ENCODE peak calls at places on chromosomes 6 and 20, in nine cellular contexts. N, C, T, O, Y, D, P, L and F are unnamed samples.
A peak's percentile ranks its signal among the peaks of the same experiment; 100 is the strongest.

GRCh38 chr6:132813173-132813856 is 1.1 kb upstream of the RPS12 start:
- DNase-seq in D (no peak), Y (no peak), L (peak; percentile 53), N (no peak), C (peak; percentile 70), O (no peak), P (no peak), T (peak; percentile 58), F (no peak)

GRCh38 chr6:32980488-32981038 is 12.2 kb downstream of the BRD2 start:
- DNase-seq in P (no peak), Y (no peak), N (no peak), O (no peak), T (no peak), D (no peak), C (no peak), L (no peak), F (no peak)

GRCh38 chr6:147227770-147228320 is 23.6 kb downstream of the STXBP5 start:
- DNase-seq in D (no peak), P (no peak), N (no peak), O (no peak), T (no peak), C (no peak), L (peak; percentile 4), Y (no peak), F (no peak)

GRCh38 chr6:56226946-56227879 is 20.2 kb downstream of the COL21A1 start:
- DNase-seq in O (no peak), C (no peak), T (no peak), D (no peak), L (no peak), Y (no peak), P (no peak), N (no peak), F (no peak)

GRCh38 chr20:54173653-54174451 is at the start of gene CYP24A1:
- DNase-seq in P (no peak), O (no peak), T (no peak), D (no peak), N (peak; percentile 13), Y (no peak), C (peak; percentile 48), L (no peak), F (no peak)

GRCh38 chr6:100620085-100620484 is 155.4 kb upstream of the SIM1 start:
- DNase-seq in T (no peak), Y (no peak), O (no peak), L (peak; percentile 81), P (no peak), D (no peak), N (no peak), C (no peak), F (no peak)

GRCh38 chr20:31500527-31500926 is 13.7 kb upstream of the HM13 start:
- DNase-seq in T (no peak), D (no peak), Y (no peak), N (no peak), L (no peak), O (no peak), P (no peak), C (no peak), F (no peak)

GRCh38 chr6:83065511-83066192 is at the start of gene UBE3D:
- DNase-seq in C (peak; percentile 95), N (peak; percentile 61), T (peak; percentile 91), O (no peak), L (peak; percentile 56), P (peak; percentile 96), Y (no peak), D (peak; percentile 61), F (peak; percentile 90)

GRCh38 chr20:58393299-58393698 is 4.3 kb downstream of the VAPB start:
- DNase-seq in D (no peak), Y (no peak), P (no peak), T (no peak), N (no peak), L (no peak), C (no peak), O (no peak), F (no peak)

GRCh38 chr20:51810155-51811039 is 8.1 kb upstream of the SALL4 start:
- DNase-seq in N (no peak), L (no peak), P (no peak), T (no peak), Y (no peak), C (no peak), O (no peak), D (no peak), F (no peak)

DNA sequence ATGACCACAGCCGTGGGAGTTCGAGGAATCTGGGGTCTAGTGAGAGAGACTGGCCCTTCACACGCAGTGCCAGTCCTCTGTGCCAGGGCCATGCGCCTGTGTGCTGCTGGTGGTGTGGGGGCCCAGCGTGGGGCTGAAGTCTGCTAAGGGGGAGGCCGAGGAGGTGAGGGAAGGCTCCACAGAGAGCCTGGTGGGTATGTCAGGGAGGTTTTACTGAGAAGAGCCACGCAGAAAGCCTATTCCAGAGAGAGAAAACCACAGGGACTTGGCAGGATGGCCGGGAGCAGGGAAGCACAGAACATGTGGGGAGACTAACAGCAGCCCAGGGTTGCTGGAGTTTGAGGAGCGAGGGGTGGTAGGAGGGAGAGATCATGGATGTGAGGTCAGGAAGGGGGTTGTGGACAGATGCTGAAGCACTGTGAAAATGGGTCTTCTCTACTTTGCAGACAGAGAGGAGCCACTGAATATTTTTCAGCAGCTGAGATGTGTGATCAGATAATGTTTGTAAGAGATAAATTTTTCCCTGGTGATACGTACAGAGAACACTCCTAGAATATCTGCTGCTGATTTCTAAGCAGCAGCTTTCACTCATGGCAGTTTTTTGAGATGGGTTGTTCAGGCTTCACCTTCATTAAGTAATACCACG is 35.4 kb downstream of the DUSP22 start:
- DNase-seq in N (no peak), Y (no peak), T (no peak), P (no peak), D (no peak), O (no peak), C (peak; percentile 47), L (no peak), F (no peak)
- H3K4me3 ChIP-seq in N (no peak overlapping the region), Y (no peak overlapping the region), T (no peak overlapping the region), P (no peak overlapping the region), D (no peak overlapping the region), O (no peak overlapping the region), C (no peak overlapping the region), L (no peak overlapping the region), F (no peak overlapping the region)

DNA sequence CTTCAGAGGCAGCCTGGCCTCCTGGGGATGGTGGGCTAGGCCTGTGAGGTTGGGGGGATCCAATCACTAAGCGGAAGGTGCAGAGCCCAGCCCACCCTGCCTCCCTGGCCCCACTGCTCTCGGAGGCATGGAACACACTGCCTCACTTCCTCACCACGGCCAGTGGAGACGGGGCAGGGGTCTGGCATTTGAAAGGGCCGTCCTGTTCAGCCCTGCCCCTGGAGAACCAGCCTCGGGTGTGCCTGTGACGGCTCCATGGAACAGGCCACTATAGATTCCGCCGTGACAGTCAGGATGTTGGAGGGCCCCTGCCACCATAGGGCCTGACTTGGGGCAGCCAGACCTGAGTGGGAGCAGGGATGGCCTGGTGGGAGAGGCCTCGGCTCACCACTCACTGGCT is 110.2 kb downstream of the DACT2 start:
- DNase-seq in T (no peak), D (no peak), Y (no peak), P (peak; percentile 23), L (no peak), N (no peak), O (no peak), C (no peak), F (no peak)
- H3K4me3 ChIP-seq in T (no peak overlapping the region), D (no peak overlapping the region), Y (no peak overlapping the region), P (no peak overlapping the region), L (no peak overlapping the region), N (no peak overlapping the region), O (no peak overlapping the region), C (no peak overlapping the region), F (no peak overlapping the region)

GRCh38 chr6:97666889-97667288 is 383.9 kb upstream of the MMS22L start:
- DNase-seq in C (no peak), O (no peak), N (no peak), Y (no peak), L (no peak), D (no peak), T (no peak), P (no peak), F (no peak)

GRCh38 chr6:97663252-97663651 is 380.2 kb upstream of the MMS22L start:
- DNase-seq in T (no peak), D (no peak), O (no peak), P (no peak), L (no peak), C (no peak), N (no peak), Y (no peak), F (no peak)

GRCh38 chr6:97669191-97669651 is 386.2 kb upstream of the MMS22L start:
- DNase-seq in N (no peak), C (no peak), O (peak; percentile 16), T (no peak), P (peak; percentile 60), L (no peak), D (no peak), Y (peak; percentile 74), F (peak; percentile 87)

GRCh38 chr6:97665410-97665809 is 382.4 kb upstream of the MMS22L start:
- DNase-seq in O (no peak), C (no peak), T (no peak), N (no peak), D (no peak), L (no peak), Y (no peak), P (no peak), F (no peak)

DNA sequence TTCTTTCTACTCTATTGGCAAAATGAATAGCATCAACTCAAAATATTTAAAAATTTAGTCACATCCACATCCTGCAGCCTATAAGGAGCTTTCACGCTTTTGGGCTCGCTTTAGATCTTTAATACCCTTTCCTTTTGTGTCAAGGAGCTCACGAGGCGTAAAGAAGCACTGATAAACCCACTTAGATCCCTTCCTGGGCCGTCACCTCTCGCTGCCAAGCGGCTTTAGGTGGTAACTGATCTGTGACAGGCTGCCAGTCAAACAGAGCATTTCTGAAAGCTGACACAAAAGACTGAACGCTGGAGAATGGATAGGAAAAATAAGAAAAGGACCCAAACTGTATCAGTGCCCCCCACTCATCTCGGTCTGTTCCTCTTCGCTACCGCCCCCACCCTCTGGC is 385.7 kb upstream of the MMS22L start:
- DNase-seq in Y (peak; percentile 12), T (no peak), C (no peak), L (no peak), O (peak; percentile 13), P (peak; percentile 48), N (no peak), D (no peak), F (peak; percentile 45)
- H3K4me3 ChIP-seq in Y (peak overlapping the region; percentile 52), T (no peak overlapping the region), C (no peak overlapping the region), L (no peak overlapping the region), O (peak overlapping the region; percentile 41), P (peak overlapping the region; percentile 47), N (no peak overlapping the region), D (no peak overlapping the region), F (peak overlapping the region; percentile 57)

GRCh38 chr6:26267083-26267589 is 97.9 kb upstream of the BTN3A2 start:
- DNase-seq in Y (no peak), P (no peak), D (no peak), C (no peak), N (no peak), L (no peak), T (no peak), O (no peak), F (no peak)

GRCh38 chr6:26270903-26271639 is 93.9 kb upstream of the BTN3A2 start:
- DNase-seq in L (peak; percentile 89), Y (peak; percentile 98), P (peak; percentile 65), N (no peak), T (peak; percentile 85), D (no peak), O (peak; percentile 76), C (peak; percentile 52), F (peak; percentile 78)

GRCh38 chr6:26269406-26270120 is 95.4 kb upstream of the BTN3A2 start:
- DNase-seq in P (no peak), N (no peak), Y (no peak), T (no peak), C (no peak), L (peak; percentile 9), O (no peak), D (no peak), F (no peak)

GRCh38 chr6:26270121-26270861 is 94.7 kb upstream of the BTN3A2 start:
- DNase-seq in N (no peak), L (peak; percentile 32), O (no peak), P (no peak), T (no peak), Y (no peak), D (no peak), C (no peak), F (peak; percentile 22)

GRCh38 chr6:26268659-26269402 is 96.2 kb upstream of the BTN3A2 start:
- DNase-seq in D (no peak), T (no peak), N (peak; percentile 80), C (no peak), Y (no peak), O (no peak), P (no peak), L (peak; percentile 71), F (no peak)
- H3K4me3 ChIP-seq in D (no peak overlapping the region), T (no peak overlapping the region), N (peak overlapping the region; percentile 3), C (no peak overlapping the region), Y (peak overlapping the region; percentile 72), O (no peak overlapping the region), P (no peak overlapping the region), L (no peak overlapping the region), F (peak overlapping the region; percentile 82)